ENCODE peak calls at places on chromosomes 16 and 17, in five cellular contexts. R, X, C, H and U are unnamed samples. For H3K4me1, the result is how much of the 10 kb centered on the place peaks cover.

GRCh38 chr16:48596326-48596725 is 13.7 kb downstream of the N4BP1 start:
- DNase-seq in C (no peak), R (no peak), H (no peak), X (no peak), U (no peak)

GRCh38 chr16:25691519-25692091 is at the start of gene HS3ST4:
- DNase-seq in C (peak), R (no peak), H (no peak), X (no peak), U (no peak)

GRCh38 chr16:79912592-79913310 is 312.2 kb upstream of the MAF start:
- DNase-seq in C (no peak), X (no peak), R (no peak), H (no peak), U (no peak)

GRCh38 chr16:72216767-72217166 is 44.8 kb upstream of the PMFBP1 start:
- DNase-seq in H (no peak), X (no peak), C (no peak), R (no peak), U (no peak)

GRCh38 chr16:75317101-75317522 is 65.7 kb upstream of the BCAR1 start:
- DNase-seq in X (no peak), H (no peak), C (no peak), R (peak), U (peak)

GRCh38 chr16:73031155-73031866 is 16.6 kb downstream of the ZFHX3 start:
- DNase-seq in R (no peak), C (no peak), H (no peak), X (no peak), U (no peak)

GRCh38 chr16:81809567-81809966 is 30.5 kb downstream of the PLCG2 start:
- DNase-seq in X (no peak), R (no peak), H (no peak), C (no peak), U (no peak)

GRCh38 chr17:63698381-63698885 is 1.5 kb downstream of the LIMD2 start:
- DNase-seq in C (no peak), H (no peak), R (no peak), X (no peak), U (no peak)

GRCh38 chr16:88815901-88816589 is 4.3 kb upstream of the APRT start:
- DNase-seq in R (no peak), H (no peak), C (peak), X (no peak), U (no peak)

GRCh38 chr16:89811321-89811720 is 5.1 kb downstream of the FANCA start:
- DNase-seq in C (no peak), X (no peak), R (no peak), H (no peak), U (no peak)

GRCh38 chr17:73575470-73576235 is 68.6 kb downstream of the SDK2 start:
- DNase-seq in H (no peak), X (no peak), R (no peak), C (no peak), U (no peak)

GRCh38 chr16:1786242-1787055 is 3.7 kb downstream of the NUBP2 start:
- DNase-seq in C (no peak), H (no peak), X (no peak), R (no peak), U (peak)

GRCh38 chr16:75593825-75594820 is 27.9 kb downstream of the GABARAPL2 start:
- DNase-seq in C (no peak), R (no peak), X (no peak), H (no peak), U (no peak)

GRCh38 chr16:28923652-28924398 is 1.2 kb downstream of the RABEP2 start:
- DNase-seq in C (no peak), H (no peak), X (no peak), R (no peak), U (no peak)

GRCh38 chr17:47205419-47205963 is 3.7 kb upstream of the MYL4 start:
- DNase-seq in R (peak), C (no peak), X (peak), H (no peak), U (peak)

GRCh38 chr17:6913608-6914443 is 82.0 kb upstream of the ALOX12 start:
- DNase-seq in C (peak), R (peak), X (peak), H (no peak), U (peak)

GRCh38 chr16:78742501-78743283 is 643.2 kb downstream of the WWOX start:
- DNase-seq in X (peak), C (no peak), H (no peak), R (no peak), U (no peak)

GRCh38 chr16:19933740-19934139 is 49.1 kb upstream of the GPRC5B start:
- DNase-seq in R (no peak), X (no peak), C (no peak), H (no peak), U (no peak)

GRCh38 chr17:55341432-55341831 is 76.7 kb downstream of the HLF start:
- DNase-seq in X (no peak), H (no peak), R (no peak), C (no peak), U (no peak)

GRCh38 chr17:64531955-64532371 is 25.2 kb downstream of the CEP95 start:
- DNase-seq in R (no peak), H (no peak), C (no peak), X (no peak), U (no peak)

GRCh38 chr17:40032322-40033320 is 17.4 kb downstream of the CSF3 start:
- DNase-seq in X (no peak), R (peak), C (no peak), H (no peak), U (no peak)

GRCh38 chr17:40034426-40035161 is 19.4 kb downstream of the CSF3 start:
- DNase-seq in C (no peak), X (no peak), R (no peak), H (no peak), U (no peak)

GRCh38 chr17:40031706-40032105 is 16.5 kb downstream of the CSF3 start:
- DNase-seq in H (no peak), R (no peak), C (no peak), X (no peak), U (no peak)

GRCh38 chr17:40033339-40033738 is 18.1 kb downstream of the CSF3 start:
- DNase-seq in R (no peak), C (no peak), X (no peak), H (no peak), U (no peak)

DNA sequence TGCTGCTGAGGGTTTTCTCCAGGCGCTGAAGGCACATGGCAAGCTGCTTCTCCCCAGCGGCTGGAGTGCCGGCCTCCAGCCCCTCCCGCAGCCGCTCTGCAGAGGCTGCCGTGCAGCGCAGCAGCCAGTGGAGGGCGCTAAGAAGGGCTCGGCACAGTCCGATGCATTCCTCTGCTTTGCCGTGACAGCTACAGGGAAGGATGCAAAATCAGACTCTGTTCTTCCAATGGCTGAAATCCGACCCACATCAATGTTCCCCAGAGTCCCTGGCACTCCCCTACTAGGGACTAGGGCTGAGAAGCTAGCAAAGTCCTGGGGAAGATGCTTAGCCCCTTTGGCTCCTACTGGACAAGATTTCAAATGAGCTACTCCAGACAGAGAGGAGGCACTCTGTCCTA is 19.0 kb downstream of the MED24 start:
- DNase-seq in R (no peak), H (no peak), C (peak), X (no peak), U (no peak)
- TF ChIP-seq CTCF in R (peak), H (peak), C (peak), X (peak), U (no peak)

DNA sequence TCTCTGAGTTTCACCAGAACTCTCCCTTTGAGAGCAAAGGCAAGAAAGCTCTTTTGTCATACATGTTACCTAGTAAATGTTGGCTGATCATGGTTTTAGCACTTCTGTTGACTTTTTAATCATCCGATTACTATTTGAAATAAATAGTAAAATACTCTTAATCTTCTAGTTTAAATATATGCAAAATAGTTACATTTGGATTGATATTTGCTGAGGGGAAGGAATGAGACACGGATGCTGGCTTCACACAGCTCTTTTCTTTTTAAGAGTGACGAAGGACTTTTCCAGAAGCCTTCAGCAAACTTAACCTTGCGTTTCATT is 9.4 kb downstream of the NFATC3 start:
- DNase-seq in X (no peak), H (no peak), C (no peak), R (no peak), U (no peak)
- H3K4me1 ChIP-seq in X (under half), H (under half), C (under half), R (half or more), U (under half)

GRCh38 chr16:16062023-16062932 is 112.9 kb downstream of the ABCC1 start:
- DNase-seq in R (no peak), C (peak), X (no peak), H (no peak), U (no peak)
- TF ChIP-seq CTCF in R (no peak), C (peak), X (no peak), H (no peak), U (no peak)

DNA sequence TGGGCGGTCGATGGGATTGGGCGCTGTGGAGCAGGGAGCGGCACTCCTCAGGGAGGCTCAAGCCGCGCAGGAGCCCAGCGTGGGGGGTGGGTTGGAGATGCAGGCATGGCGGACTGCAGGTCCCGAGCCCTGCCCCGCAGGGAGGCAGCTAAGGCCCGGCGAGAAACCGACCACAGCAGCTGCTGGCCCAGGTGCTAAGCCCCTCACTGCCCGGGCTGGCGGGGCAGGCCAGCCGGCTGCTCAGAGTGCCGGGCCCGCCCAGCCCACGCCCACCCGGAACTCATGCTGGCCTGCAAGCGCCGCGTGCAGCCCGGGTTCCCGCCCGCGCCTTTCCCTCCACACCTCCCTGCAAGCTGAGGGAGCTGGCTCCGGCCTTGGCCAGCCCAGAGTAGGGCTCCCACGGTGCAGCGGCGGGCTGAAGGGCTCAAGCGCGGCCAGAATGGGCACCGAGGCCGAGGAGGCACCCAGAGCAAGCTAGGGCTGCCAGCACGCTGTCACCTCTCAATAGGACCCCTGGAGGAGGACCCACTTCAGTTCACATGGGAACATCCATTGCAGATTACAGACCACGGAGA is 20.5 kb upstream of the METTL16 start:
- DNase-seq in H (no peak), R (no peak), X (no peak), C (no peak), U (no peak)
- H3K4me1 ChIP-seq in H (under half), R (under half), X (under half), C (under half), U (under half)

GRCh38 chr16:83956336-83957289 is 3.6 kb downstream of the OSGIN1 start:
- DNase-seq in H (no peak), C (peak), R (peak), X (peak), U (peak)

GRCh38 chr16:83953796-83954576 is 946 bp downstream of the OSGIN1 start:
- DNase-seq in C (peak), X (no peak), R (no peak), H (no peak), U (no peak)

GRCh38 chr16:83955218-83956130 is 2.4 kb downstream of the OSGIN1 start:
- DNase-seq in R (peak), C (no peak), X (no peak), H (no peak), U (peak)

GRCh38 chr16:83952940-83953795 is at the start of gene OSGIN1:
- DNase-seq in R (peak), X (peak), H (peak), C (peak), U (peak)

GRCh38 chr16:83954577-83955016 is 1.6 kb downstream of the OSGIN1 start:
- DNase-seq in R (peak), C (no peak), X (peak), H (no peak), U (no peak)
- TF ChIP-seq CTCF in R (no peak), C (no peak), X (no peak), H (no peak), U (no peak)